ENCODE peak calls at places on chromosome 13, in six cellular contexts. X, Z, R, G, J and C are unnamed samples.

GRCh38 chr13:93727301-93728141 is 500.9 kb downstream of the GPC6 start:
- DNase-seq in X (peak; percentile 15), Z (no peak), R (no peak), G (no peak), J (no peak), C (no peak)

GRCh38 chr13:44416297-44416696 is 42.7 kb downstream of the SERP2 start:
- DNase-seq in X (no peak), Z (no peak), R (no peak), G (no peak), J (no peak), C (no peak)

GRCh38 chr13:40792284-40793051 is 3.1 kb downstream of the SLC25A15 start:
- DNase-seq in X (no peak), Z (no peak), R (no peak), G (no peak), J (no peak), C (peak; percentile 46)

GRCh38 chr13:80473695-80474094 is 132.8 kb upstream of the SPRY2 start:
- DNase-seq in X (peak; percentile 71), Z (no peak), R (no peak), G (no peak), J (no peak), C (no peak)

GRCh38 chr13:41720839-41721561 is 239.9 kb downstream of the VWA8 start:
- DNase-seq in X (no peak), Z (no peak), R (no peak), G (no peak), J (no peak), C (no peak)

GRCh38 chr13:29849071-29849541 is 1.3 kb downstream of the UBL3 start:
- DNase-seq in X (peak; percentile 27), Z (peak; percentile 46), R (no peak), G (peak; percentile 21), J (no peak), C (peak; percentile 28)

GRCh38 chr13:97266734-97267417 is 44.7 kb downstream of the MBNL2 start:
- DNase-seq in X (peak; percentile 24), Z (no peak), R (no peak), G (no peak), J (no peak), C (no peak)

GRCh38 chr13:107721436-107721835 is 493.9 kb downstream of the LIG4 start:
- DNase-seq in X (no peak), Z (no peak), R (no peak), G (no peak), J (no peak), C (no peak)

GRCh38 chr13:26910754-26911465 is 150.3 kb upstream of the GPR12 start:
- DNase-seq in X (no peak), Z (no peak), R (no peak), G (no peak), J (no peak), C (no peak)

GRCh38 chr13:41199526-41199925 is 5.2 kb upstream of the KBTBD7 start:
- DNase-seq in X (no peak), Z (no peak), R (no peak), G (peak; percentile 24), J (no peak), C (peak; percentile 34)

GRCh38 chr13:75691183-75691582 is 55.1 kb downstream of the LMO7 start:
- DNase-seq in X (no peak), Z (no peak), R (no peak), G (no peak), J (no peak), C (no peak)

GRCh38 chr13:76758738-76759137 is 127.5 kb downstream of the KCTD12 start:
- DNase-seq in X (no peak), Z (no peak), R (no peak), G (no peak), J (no peak), C (no peak)

GRCh38 chr13:62305758-62306157 is 890.1 kb upstream of the PCDH20 start:
- DNase-seq in X (peak; percentile 2), Z (no peak), R (no peak), G (peak; percentile 46), J (no peak), C (peak; percentile 38)

GRCh38 chr13:61170791-61171330 is 244.8 kb downstream of the PCDH20 start:
- DNase-seq in X (no peak), Z (no peak), R (peak; percentile 30), G (no peak), J (no peak), C (no peak)

GRCh38 chr13:25980255-25980654 is 71.6 kb downstream of the SHISA2 start:
- DNase-seq in X (peak; percentile 8), Z (no peak), R (no peak), G (no peak), J (no peak), C (no peak)

GRCh38 chr13:77860621-77861020 is 58.0 kb downstream of the EDNRB start:
- DNase-seq in X (peak; percentile 90), Z (no peak), R (no peak), G (no peak), J (no peak), C (no peak)

GRCh38 chr13:44224433-44225149 is 149.0 kb upstream of the SERP2 start:
- DNase-seq in X (peak; percentile 50), Z (no peak), R (no peak), G (no peak), J (no peak), C (no peak)

GRCh38 chr13:45393941-45394570 is 24.1 kb downstream of the SLC25A30 start:
- DNase-seq in X (peak; percentile 67), Z (no peak), R (peak; percentile 49), G (peak; percentile 64), J (peak; percentile 48), C (peak; percentile 68)

GRCh38 chr13:22428188-22428828 is 752.5 kb upstream of the SGCG start:
- DNase-seq in X (peak; percentile 24), Z (no peak), R (no peak), G (no peak), J (no peak), C (no peak)

GRCh38 chr13:50361282-50361681 is 346.0 kb downstream of the KCNRG start:
- DNase-seq in X (no peak), Z (no peak), R (no peak), G (no peak), J (no peak), C (no peak)

GRCh38 chr13:27622102-27622820 is 569 bp downstream of the POLR1D start:
- DNase-seq in X (peak; percentile 23), Z (no peak), R (no peak), G (no peak), J (no peak), C (peak; percentile 15)

GRCh38 chr13:25816239-25816638 is 235.6 kb downstream of the SHISA2 start:
- DNase-seq in X (no peak), Z (peak; percentile 54), R (no peak), G (no peak), J (no peak), C (no peak)

GRCh38 chr13:80339841-80340642 is 884 bp downstream of the SPRY2 start:
- DNase-seq in X (peak; percentile 42), Z (peak; percentile 46), R (peak; percentile 38), G (peak; percentile 47), J (peak; percentile 46), C (peak; percentile 40)

GRCh38 chr13:100088282-100088647 is 628 bp upstream of the PCCA start:
- DNase-seq in X (no peak), Z (no peak), R (no peak), G (no peak), J (no peak), C (no peak)

GRCh38 chr13:50576156-50576555 is 267.3 kb downstream of the DLEU7 start:
- DNase-seq in X (no peak), Z (peak; percentile 42), R (no peak), G (no peak), J (peak; percentile 69), C (no peak)

GRCh38 chr13:42041684-42042035 is 6.8 kb upstream of the DGKH start:
- DNase-seq in X (peak; percentile 73), Z (peak; percentile 62), R (no peak), G (peak; percentile 71), J (peak; percentile 50), C (peak; percentile 69)

GRCh38 chr13:107883561-107884175 is 331.7 kb downstream of the LIG4 start:
- DNase-seq in X (peak; percentile 60), Z (no peak), R (no peak), G (no peak), J (no peak), C (no peak)

GRCh38 chr13:42474954-42475353 is 99.0 kb upstream of the TNFSF11 start:
- DNase-seq in X (peak; percentile 35), Z (no peak), R (no peak), G (no peak), J (no peak), C (no peak)

GRCh38 chr13:101986316-101986715 is 415.5 kb downstream of the FGF14 start:
- DNase-seq in X (no peak), Z (no peak), R (no peak), G (no peak), J (no peak), C (no peak)

GRCh38 chr13:46795321-46795720 is 1.6 kb downstream of the ESD start:
- DNase-seq in X (no peak), Z (no peak), R (no peak), G (no peak), J (no peak), C (no peak)

GRCh38 chr13:114105351-114106225 is 26.8 kb downstream of the RASA3 start:
- DNase-seq in X (no peak), Z (no peak), R (peak; percentile 26), G (no peak), J (no peak), C (no peak)

GRCh38 chr13:50386527-50387123 is 371.4 kb downstream of the KCNRG start:
- DNase-seq in X (peak; percentile 33), Z (no peak), R (no peak), G (no peak), J (no peak), C (no peak)

DNA sequence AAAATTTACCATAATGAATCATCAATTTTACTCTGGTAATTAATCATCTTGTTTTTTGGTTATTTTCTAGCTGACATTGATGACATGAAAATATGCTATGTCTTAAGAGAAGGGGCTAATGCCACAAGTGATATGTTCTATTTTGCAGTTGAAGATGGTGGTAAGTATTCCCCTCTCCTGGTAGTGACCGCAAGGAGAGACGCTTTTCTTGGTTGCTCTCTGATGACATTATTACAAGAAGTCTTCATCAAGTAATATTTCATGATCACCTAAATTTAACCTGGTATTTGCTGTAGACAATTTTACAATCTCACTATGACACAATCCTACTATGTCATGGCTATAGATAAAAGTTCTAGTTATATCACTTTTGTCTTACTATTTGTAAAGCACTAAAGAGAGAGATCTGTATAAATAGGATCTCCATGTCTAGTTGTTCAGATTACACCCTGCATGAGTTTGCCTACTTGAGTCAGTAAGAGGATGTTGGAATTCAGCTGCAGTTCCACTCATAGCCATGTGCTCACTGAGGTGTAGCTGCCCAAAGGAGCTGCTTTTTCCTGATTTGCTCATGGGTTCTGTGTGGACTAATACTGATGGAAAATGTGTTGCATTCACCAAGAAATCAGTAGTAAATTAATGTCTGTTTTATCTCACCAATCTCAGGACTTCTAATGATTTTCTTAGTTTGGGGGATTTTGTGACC is 10.9 kb downstream of the FREM2 start:
- DNase-seq in X (no peak), Z (no peak), R (no peak), G (no peak), J (no peak), C (no peak)
- TF ChIP-seq CTCF in X (no peak), Z (no peak), R (no peak), G (no peak), J (no peak), C (no peak)

GRCh38 chr13:28718538-28719226 is at the start of gene SLC46A3:
- DNase-seq in X (peak; percentile 99), Z (peak; percentile 98), R (peak; percentile 99), G (peak; percentile 99), J (peak; percentile 92), C (peak; percentile 98)
- TF ChIP-seq CTCF in X (no peak), Z (no peak), R (peak; percentile 40), G (peak; percentile 30), J (no peak), C (peak; percentile 13)

GRCh38 chr13:103788061-103788652 is 721.9 kb upstream of the SLC10A2 start:
- DNase-seq in X (peak; percentile 7), Z (no peak), R (no peak), G (no peak), J (no peak), C (no peak)
- TF ChIP-seq CTCF in X (peak; percentile 29), Z (no peak), R (no peak), G (no peak), J (no peak), C (peak; percentile 15)

GRCh38 chr13:37270206-37271001 is 164.9 kb upstream of the CSNK1A1L start:
- DNase-seq in X (no peak), Z (no peak), R (no peak), G (no peak), J (no peak), C (no peak)
- TF ChIP-seq CTCF in X (no peak), Z (no peak), R (no peak), G (no peak), J (no peak), C (no peak)